ENCODE peak calls at places on chromosomes 12 and 14, in six cellular contexts. L is CD4-positive, CD25-positive, alpha-beta regulatory T cell; R is GM23248; N is OCI-LY7; Z is GM23338; G is neuronal stem cell. F is an unnamed sample.

GRCh38 chr12:60148109-60148508 is 552.3 kb downstream of the SLC16A7 start:
- DNase-seq in L (no peak), R (peak; percentile 94), N (no peak), Z (no peak), G (no peak), F (no peak)

GRCh38 chr12:113582521-113583218 is 111.0 kb upstream of the LHX5 start:
- DNase-seq in L (no peak), R (no peak), N (no peak), Z (no peak), G (no peak), F (no peak)

GRCh38 chr12:45655186-45655585 is 74.3 kb upstream of the ARID2 start:
- DNase-seq in L (peak; percentile 27), R (no peak), N (peak; percentile 11), Z (peak; percentile 23), G (no peak), F (no peak)

GRCh38 chr12:7219599-7220243 is 30.2 kb downstream of the PEX5 start:
- DNase-seq in L (peak; percentile 49), R (peak; percentile 84), N (peak; percentile 84), Z (peak; percentile 90), G (peak; percentile 78), F (peak; percentile 51)

GRCh38 chr12:1927051-1927680 is 8.7 kb upstream of the CACNA2D4 start:
- DNase-seq in L (no peak), R (no peak), N (no peak), Z (no peak), G (no peak), F (peak; percentile 5)

GRCh38 chr12:27964123-27964522 is 8.4 kb downstream of the PTHLH start:
- DNase-seq in L (no peak), R (no peak), N (no peak), Z (no peak), G (no peak), F (no peak)

GRCh38 chr12:72084061-72084460 is 145.4 kb downstream of the TPH2 start:
- DNase-seq in L (no peak), R (no peak), N (no peak), Z (no peak), G (no peak), F (no peak)

GRCh38 chr12:103282124-103282523 is 213.6 kb downstream of the C12orf42 start:
- DNase-seq in L (no peak), R (no peak), N (no peak), Z (no peak), G (no peak), F (no peak)

GRCh38 chr12:23204933-23205778 is 580.2 kb downstream of the ETNK1 start:
- DNase-seq in L (no peak), R (peak; percentile 73), N (peak; percentile 67), Z (peak; percentile 72), G (peak; percentile 50), F (no peak)

GRCh38 chr14:52182853-52183252 is 84.6 kb upstream of the PTGDR start:
- DNase-seq in L (no peak), R (no peak), N (no peak), Z (no peak), G (no peak), F (no peak)

GRCh38 chr14:61270714-61271113 is 10.4 kb downstream of the TMEM30B start:
- DNase-seq in L (no peak), R (no peak), N (no peak), Z (no peak), G (no peak), F (no peak)

GRCh38 chr12:113873741-113874140 is 92.4 kb downstream of the RBM19 start:
- DNase-seq in L (no peak), R (no peak), N (no peak), Z (no peak), G (no peak), F (no peak)

GRCh38 chr14:37247777-37248461 is 50.2 kb downstream of the MIPOL1 start:
- DNase-seq in L (no peak), R (no peak), N (no peak), Z (no peak), G (no peak), F (no peak)

GRCh38 chr12:622420-622819 is 40.8 kb downstream of the NINJ2 start:
- DNase-seq in L (no peak), R (peak; percentile 42), N (no peak), Z (no peak), G (no peak), F (no peak)

GRCh38 chr14:36654185-36655053 is 7.2 kb upstream of the PAX9 start:
- DNase-seq in L (no peak), R (no peak), N (no peak), Z (peak; percentile 78), G (no peak), F (no peak)

GRCh38 chr12:57584050-57584449 is 6.9 kb upstream of the PIP4K2C start:
- DNase-seq in L (no peak), R (no peak), N (no peak), Z (no peak), G (no peak), F (no peak)

GRCh38 chr12:10033783-10034381 is 3.4 kb downstream of the CLEC9A start:
- DNase-seq in L (no peak), R (peak; percentile 48), N (peak; percentile 9), Z (peak; percentile 30), G (no peak), F (no peak)

DNA sequence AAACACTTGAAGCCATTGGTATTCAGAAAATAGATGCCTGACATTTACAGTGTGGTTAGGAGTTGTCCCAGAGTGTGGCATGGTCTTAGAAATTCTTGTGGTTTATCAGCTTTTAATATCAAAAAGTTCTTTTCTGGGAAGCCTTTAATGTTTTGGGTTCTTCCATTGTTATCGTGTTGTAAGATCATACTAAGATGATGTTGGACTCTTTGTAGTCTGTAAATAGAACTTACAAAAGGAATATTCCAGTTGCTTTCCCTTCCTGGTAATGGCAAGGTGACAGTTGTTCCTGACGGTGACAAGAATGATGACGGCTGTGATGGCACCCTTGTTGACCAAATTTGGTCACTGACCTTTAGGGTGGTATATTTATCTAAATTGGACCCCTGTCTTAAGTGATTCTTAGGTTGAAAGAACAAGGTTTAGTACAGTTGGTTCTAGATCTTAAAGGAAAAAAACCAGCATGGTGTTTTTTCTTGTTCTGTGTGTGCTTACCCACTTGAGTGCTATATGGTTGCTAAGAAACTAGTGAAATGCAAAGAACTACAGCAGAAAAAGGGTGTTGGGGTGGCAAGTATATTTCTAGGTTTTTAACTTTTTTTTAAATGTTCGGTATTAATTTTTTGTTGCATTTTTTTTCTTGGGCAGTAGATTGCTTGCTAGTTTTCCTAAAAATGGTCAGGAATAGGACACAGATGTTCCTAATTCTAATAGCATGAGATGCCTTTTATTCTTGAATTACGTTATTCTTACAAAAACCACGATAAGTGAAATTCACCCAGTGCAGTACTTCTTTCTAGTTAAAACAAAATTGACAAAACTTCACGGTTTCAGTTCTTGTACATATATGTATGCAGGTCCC is 2.1 kb downstream of the ATP2A2 start:
- DNase-seq in L (no peak), R (peak; percentile 30), N (peak; percentile 24), Z (no peak), G (no peak), F (no peak)
- H3K4me1 ChIP-seq in L (peaks cover 58% of the 10 kb centered on the region), R (peaks cover 48% of the 10 kb centered on the region), N (peaks cover 57% of the 10 kb centered on the region), Z (peaks cover 49% of the 10 kb centered on the region), G (peaks cover 8% of the 10 kb centered on the region), F (peaks cover 27% of the 10 kb centered on the region)

GRCh38 chr12:51434305-51434704 is 9.7 kb downstream of the SLC4A8 start:
- DNase-seq in L (no peak), R (no peak), N (no peak), Z (no peak), G (no peak), F (no peak)
- H3K27ac ChIP-seq in L (no peak overlapping the region), R (no peak overlapping the region), N (no peak overlapping the region), Z (no peak overlapping the region), G (no peak overlapping the region), F (no peak overlapping the region)

GRCh38 chr12:121788176-121788818 is 5.2 kb downstream of the RHOF start:
- DNase-seq in L (no peak), R (no peak), N (no peak), Z (no peak), G (no peak), F (no peak)
- H3K4me3 ChIP-seq in L (peak overlapping the region; percentile 74), R (no peak overlapping the region), N (no peak overlapping the region), Z (no peak overlapping the region), G (no peak overlapping the region), F (no peak overlapping the region)

GRCh38 chr12:54239568-54239967 is 40.4 kb downstream of the CBX5 start:
- DNase-seq in L (no peak), R (no peak), N (no peak), Z (no peak), G (no peak), F (no peak)

GRCh38 chr12:54246011-54246641 is 33.8 kb downstream of the CBX5 start:
- DNase-seq in L (no peak), R (no peak), N (no peak), Z (no peak), G (no peak), F (no peak)

GRCh38 chr12:54240971-54241588 is 38.8 kb downstream of the CBX5 start:
- DNase-seq in L (no peak), R (no peak), N (no peak), Z (no peak), G (no peak), F (no peak)

GRCh38 chr12:54240129-54240528 is 39.8 kb downstream of the CBX5 start:
- DNase-seq in L (no peak), R (no peak), N (no peak), Z (no peak), G (no peak), F (no peak)
- H3K4me1 ChIP-seq in L (no peaks in the 10 kb centered on the region), R (no peaks in the 10 kb centered on the region), N (peaks cover 10% of the 10 kb centered on the region), Z (no peaks in the 10 kb centered on the region), G (no peaks in the 10 kb centered on the region), F (no peaks in the 10 kb centered on the region)

GRCh38 chr12:48788522-48788851 is 402 bp downstream of the ADCY6 start:
- DNase-seq in L (no peak), R (peak; percentile 48), N (no peak), Z (no peak), G (no peak), F (no peak)
- H3K27ac ChIP-seq in L (no peak overlapping the region), R (peak overlapping the region; percentile 0), N (no peak overlapping the region), Z (no peak overlapping the region), G (peak overlapping the region; percentile 75), F (no peak overlapping the region)

GRCh38 chr12:104478396-104479140 is 21.8 kb downstream of the CHST11 start:
- DNase-seq in L (peak; percentile 8), R (no peak), N (peak; percentile 90), Z (no peak), G (no peak), F (no peak)
- H3K4me3 ChIP-seq in L (peak overlapping the region; percentile 81), R (no peak overlapping the region), N (peak overlapping the region; percentile 61), Z (no peak overlapping the region), G (no peak overlapping the region), F (no peak overlapping the region)